ENCODE peak calls at places on chromosomes 5 and 9, in ten cellular contexts. One of them, this sample, is unnamed.

GRCh38 chr9:69104830-69105527 is 69.1 kb upstream of the TJP2 start:
- DNase-seq in T-cell: no peak
- DNase-seq in GM03348: no peak
- DNase-seq in GOT3: no peak
- DNase-seq in OCI-LY7: no peak
- DNase-seq in neuronal stem cell: no peak
- DNase-seq in stimulated activated CD4-positive, alpha-beta T cell treated with anti-CD3 and anti-CD28 coated beads, TNF-alpha, amount 100 ng/mL, for 24 hours: no peak
- DNase-seq in Calu3: peak; percentile 79
- DNase-seq in bronchial epithelial cell: peak; percentile 77
- DNase-seq in osteoblast: no peak
- DNase-seq in this sample: no peak

GRCh38 chr5:74254257-74254656 is 386.3 kb downstream of the ENC1 start:
- DNase-seq in T-cell: no peak
- DNase-seq in GM03348: no peak
- DNase-seq in GOT3: no peak
- DNase-seq in OCI-LY7: no peak
- DNase-seq in neuronal stem cell: no peak
- DNase-seq in stimulated activated CD4-positive, alpha-beta T cell treated with anti-CD3 and anti-CD28 coated beads, TNF-alpha, amount 100 ng/mL, for 24 hours: no peak
- DNase-seq in Calu3: no peak
- DNase-seq in bronchial epithelial cell: no peak
- DNase-seq in osteoblast: no peak
- DNase-seq in this sample: no peak

GRCh38 chr9:128136816-128137793 is 9.6 kb upstream of the PTGES2 start:
- DNase-seq in T-cell: no peak
- DNase-seq in GM03348: peak; percentile 38
- DNase-seq in GOT3: no peak
- DNase-seq in OCI-LY7: no peak
- DNase-seq in neuronal stem cell: no peak
- DNase-seq in stimulated activated CD4-positive, alpha-beta T cell treated with anti-CD3 and anti-CD28 coated beads, TNF-alpha, amount 100 ng/mL, for 24 hours: no peak
- DNase-seq in Calu3: peak; percentile 57
- DNase-seq in bronchial epithelial cell: no peak
- DNase-seq in osteoblast: peak; percentile 94
- DNase-seq in this sample: no peak

GRCh38 chr5:10875201-10875768 is 114.3 kb upstream of the DAP start:
- DNase-seq in T-cell: no peak
- DNase-seq in GM03348: no peak
- DNase-seq in GOT3: no peak
- DNase-seq in OCI-LY7: no peak
- DNase-seq in neuronal stem cell: no peak
- DNase-seq in stimulated activated CD4-positive, alpha-beta T cell treated with anti-CD3 and anti-CD28 coated beads, TNF-alpha, amount 100 ng/mL, for 24 hours: no peak
- DNase-seq in Calu3: no peak
- DNase-seq in bronchial epithelial cell: no peak
- DNase-seq in osteoblast: no peak
- DNase-seq in this sample: no peak

GRCh38 chr9:94906713-94907112 is 180.2 kb downstream of the AOPEP start:
- DNase-seq in T-cell: no peak
- DNase-seq in GM03348: no peak
- DNase-seq in GOT3: no peak
- DNase-seq in OCI-LY7: no peak
- DNase-seq in neuronal stem cell: no peak
- DNase-seq in stimulated activated CD4-positive, alpha-beta T cell treated with anti-CD3 and anti-CD28 coated beads, TNF-alpha, amount 100 ng/mL, for 24 hours: no peak
- DNase-seq in Calu3: no peak
- DNase-seq in bronchial epithelial cell: no peak
- DNase-seq in osteoblast: no peak
- DNase-seq in this sample: no peak

GRCh38 chr9:109986423-109987055 is 206.5 kb downstream of the PALM2AKAP2 start:
- DNase-seq in T-cell: no peak
- DNase-seq in GM03348: peak; percentile 81
- DNase-seq in GOT3: no peak
- DNase-seq in OCI-LY7: no peak
- DNase-seq in neuronal stem cell: no peak
- DNase-seq in stimulated activated CD4-positive, alpha-beta T cell treated with anti-CD3 and anti-CD28 coated beads, TNF-alpha, amount 100 ng/mL, for 24 hours: no peak
- DNase-seq in Calu3: no peak
- DNase-seq in bronchial epithelial cell: peak; percentile 66
- DNase-seq in osteoblast: peak; percentile 90
- DNase-seq in this sample: no peak

GRCh38 chr9:131112374-131113159 is 12.8 kb upstream of the NUP214 start:
- DNase-seq in T-cell: no peak
- DNase-seq in GM03348: no peak
- DNase-seq in GOT3: no peak
- DNase-seq in OCI-LY7: no peak
- DNase-seq in neuronal stem cell: no peak
- DNase-seq in stimulated activated CD4-positive, alpha-beta T cell treated with anti-CD3 and anti-CD28 coated beads, TNF-alpha, amount 100 ng/mL, for 24 hours: no peak
- DNase-seq in Calu3: no peak
- DNase-seq in bronchial epithelial cell: no peak
- DNase-seq in osteoblast: no peak
- DNase-seq in this sample: no peak

GRCh38 chr5:146188358-146188757 is 5.9 kb upstream of the LARS1 start:
- DNase-seq in T-cell: no peak
- DNase-seq in GM03348: peak; percentile 24
- DNase-seq in GOT3: no peak
- DNase-seq in OCI-LY7: no peak
- DNase-seq in neuronal stem cell: no peak
- DNase-seq in stimulated activated CD4-positive, alpha-beta T cell treated with anti-CD3 and anti-CD28 coated beads, TNF-alpha, amount 100 ng/mL, for 24 hours: no peak
- DNase-seq in Calu3: no peak
- DNase-seq in bronchial epithelial cell: peak; percentile 92
- DNase-seq in osteoblast: peak; percentile 86
- DNase-seq in this sample: no peak

GRCh38 chr9:107051392-107051791 is 188.4 kb downstream of the ZNF462 start:
- DNase-seq in T-cell: no peak
- DNase-seq in GM03348: no peak
- DNase-seq in GOT3: no peak
- DNase-seq in OCI-LY7: no peak
- DNase-seq in neuronal stem cell: no peak
- DNase-seq in stimulated activated CD4-positive, alpha-beta T cell treated with anti-CD3 and anti-CD28 coated beads, TNF-alpha, amount 100 ng/mL, for 24 hours: no peak
- DNase-seq in Calu3: no peak
- DNase-seq in bronchial epithelial cell: no peak
- DNase-seq in osteoblast: peak; percentile 26
- DNase-seq in this sample: no peak

GRCh38 chr9:80285325-80285724 is 713.6 kb downstream of the TLE4 start:
- DNase-seq in T-cell: no peak
- DNase-seq in GM03348: no peak
- DNase-seq in GOT3: no peak
- DNase-seq in OCI-LY7: no peak
- DNase-seq in neuronal stem cell: no peak
- DNase-seq in stimulated activated CD4-positive, alpha-beta T cell treated with anti-CD3 and anti-CD28 coated beads, TNF-alpha, amount 100 ng/mL, for 24 hours: no peak
- DNase-seq in Calu3: no peak
- DNase-seq in bronchial epithelial cell: peak; percentile 5
- DNase-seq in osteoblast: no peak
- DNase-seq in this sample: no peak

GRCh38 chr5:98986556-98986955 is 57.7 kb upstream of the CHD1 start:
- DNase-seq in T-cell: no peak
- DNase-seq in GM03348: no peak
- DNase-seq in GOT3: no peak
- DNase-seq in OCI-LY7: no peak
- DNase-seq in neuronal stem cell: no peak
- DNase-seq in stimulated activated CD4-positive, alpha-beta T cell treated with anti-CD3 and anti-CD28 coated beads, TNF-alpha, amount 100 ng/mL, for 24 hours: no peak
- DNase-seq in Calu3: no peak
- DNase-seq in bronchial epithelial cell: no peak
- DNase-seq in osteoblast: no peak
- DNase-seq in this sample: no peak

GRCh38 chr9:89309608-89310485 is 1.1 kb upstream of the CKS2 start:
- DNase-seq in T-cell: no peak
- DNase-seq in GM03348: no peak
- DNase-seq in GOT3: no peak
- DNase-seq in OCI-LY7: peak; percentile 36
- DNase-seq in neuronal stem cell: no peak
- DNase-seq in stimulated activated CD4-positive, alpha-beta T cell treated with anti-CD3 and anti-CD28 coated beads, TNF-alpha, amount 100 ng/mL, for 24 hours: no peak
- DNase-seq in Calu3: peak; percentile 9
- DNase-seq in bronchial epithelial cell: peak; percentile 10
- DNase-seq in osteoblast: no peak
- DNase-seq in this sample: no peak

GRCh38 chr9:91067306-91067860 is 265.8 kb downstream of the SYK start:
- DNase-seq in T-cell: no peak
- DNase-seq in GM03348: no peak
- DNase-seq in GOT3: no peak
- DNase-seq in OCI-LY7: no peak
- DNase-seq in neuronal stem cell: no peak
- DNase-seq in stimulated activated CD4-positive, alpha-beta T cell treated with anti-CD3 and anti-CD28 coated beads, TNF-alpha, amount 100 ng/mL, for 24 hours: no peak
- DNase-seq in Calu3: no peak
- DNase-seq in bronchial epithelial cell: no peak
- DNase-seq in osteoblast: no peak
- DNase-seq in this sample: no peak

GRCh38 chr9:93267681-93268505 is 84.0 kb downstream of the WNK2 start:
- DNase-seq in T-cell: no peak
- DNase-seq in GM03348: peak; percentile 4
- DNase-seq in GOT3: no peak
- DNase-seq in OCI-LY7: peak; percentile 49
- DNase-seq in neuronal stem cell: no peak
- DNase-seq in stimulated activated CD4-positive, alpha-beta T cell treated with anti-CD3 and anti-CD28 coated beads, TNF-alpha, amount 100 ng/mL, for 24 hours: no peak
- DNase-seq in Calu3: no peak
- DNase-seq in bronchial epithelial cell: no peak
- DNase-seq in osteoblast: peak; percentile 69
- DNase-seq in this sample: no peak

GRCh38 chr5:180784497-180785097 is 18.0 kb downstream of the MGAT1 start:
- DNase-seq in T-cell: peak; percentile 61
- DNase-seq in GM03348: peak; percentile 89
- DNase-seq in GOT3: peak; percentile 26
- DNase-seq in OCI-LY7: peak; percentile 81
- DNase-seq in neuronal stem cell: no peak
- DNase-seq in stimulated activated CD4-positive, alpha-beta T cell treated with anti-CD3 and anti-CD28 coated beads, TNF-alpha, amount 100 ng/mL, for 24 hours: peak; percentile 43
- DNase-seq in Calu3: peak; percentile 85
- DNase-seq in bronchial epithelial cell: peak; percentile 77
- DNase-seq in osteoblast: peak; percentile 91
- DNase-seq in this sample: peak; percentile 64

GRCh38 chr5:151155149-151155776 is 2.3 kb downstream of the ANXA6 start:
- DNase-seq in T-cell: peak; percentile 49
- DNase-seq in GM03348: peak; percentile 52
- DNase-seq in GOT3: no peak
- DNase-seq in OCI-LY7: peak; percentile 67
- DNase-seq in neuronal stem cell: no peak
- DNase-seq in stimulated activated CD4-positive, alpha-beta T cell treated with anti-CD3 and anti-CD28 coated beads, TNF-alpha, amount 100 ng/mL, for 24 hours: no peak
- DNase-seq in Calu3: no peak
- DNase-seq in bronchial epithelial cell: no peak
- DNase-seq in osteoblast: no peak
- DNase-seq in this sample: peak; percentile 71

GRCh38 chr5:107565791-107566536 is 104.8 kb downstream of the EFNA5 start:
- DNase-seq in T-cell: no peak
- DNase-seq in GM03348: no peak
- DNase-seq in GOT3: no peak
- DNase-seq in OCI-LY7: no peak
- DNase-seq in neuronal stem cell: peak; percentile 31
- DNase-seq in stimulated activated CD4-positive, alpha-beta T cell treated with anti-CD3 and anti-CD28 coated beads, TNF-alpha, amount 100 ng/mL, for 24 hours: no peak
- DNase-seq in Calu3: no peak
- DNase-seq in bronchial epithelial cell: no peak
- DNase-seq in osteoblast: no peak
- DNase-seq in this sample: no peak

GRCh38 chr5:14557203-14557725 is 24.3 kb upstream of the OTULINL start:
- DNase-seq in T-cell: no peak
- DNase-seq in GM03348: no peak
- DNase-seq in GOT3: no peak
- DNase-seq in OCI-LY7: no peak
- DNase-seq in neuronal stem cell: no peak
- DNase-seq in stimulated activated CD4-positive, alpha-beta T cell treated with anti-CD3 and anti-CD28 coated beads, TNF-alpha, amount 100 ng/mL, for 24 hours: no peak
- DNase-seq in Calu3: peak; percentile 4
- DNase-seq in bronchial epithelial cell: no peak
- DNase-seq in osteoblast: no peak
- DNase-seq in this sample: no peak

GRCh38 chr9:117043159-117043558 is 356.1 kb downstream of the TRIM32 start:
- DNase-seq in T-cell: no peak
- DNase-seq in GM03348: no peak
- DNase-seq in GOT3: no peak
- DNase-seq in OCI-LY7: no peak
- DNase-seq in neuronal stem cell: no peak
- DNase-seq in stimulated activated CD4-positive, alpha-beta T cell treated with anti-CD3 and anti-CD28 coated beads, TNF-alpha, amount 100 ng/mL, for 24 hours: no peak
- DNase-seq in Calu3: no peak
- DNase-seq in bronchial epithelial cell: no peak
- DNase-seq in osteoblast: no peak
- DNase-seq in this sample: no peak

GRCh38 chr9:5825223-5825622 is 7.7 kb downstream of the ERMP1 start:
- DNase-seq in T-cell: no peak
- DNase-seq in GM03348: no peak
- DNase-seq in GOT3: no peak
- DNase-seq in OCI-LY7: no peak
- DNase-seq in neuronal stem cell: no peak
- DNase-seq in stimulated activated CD4-positive, alpha-beta T cell treated with anti-CD3 and anti-CD28 coated beads, TNF-alpha, amount 100 ng/mL, for 24 hours: no peak
- DNase-seq in Calu3: no peak
- DNase-seq in bronchial epithelial cell: no peak
- DNase-seq in osteoblast: no peak
- DNase-seq in this sample: no peak

GRCh38 chr5:96067902-96068614 is 106.4 kb upstream of the ELL2 start:
- DNase-seq in T-cell: no peak
- DNase-seq in GM03348: peak; percentile 76
- DNase-seq in GOT3: no peak
- DNase-seq in OCI-LY7: no peak
- DNase-seq in neuronal stem cell: no peak
- DNase-seq in stimulated activated CD4-positive, alpha-beta T cell treated with anti-CD3 and anti-CD28 coated beads, TNF-alpha, amount 100 ng/mL, for 24 hours: no peak
- DNase-seq in Calu3: peak; percentile 45
- DNase-seq in bronchial epithelial cell: peak; percentile 97
- DNase-seq in osteoblast: peak; percentile 18
- DNase-seq in this sample: no peak

GRCh38 chr5:61348437-61348836 is 16.4 kb downstream of the ZSWIM6 start:
- DNase-seq in T-cell: no peak
- DNase-seq in GM03348: no peak
- DNase-seq in GOT3: no peak
- DNase-seq in OCI-LY7: no peak
- DNase-seq in neuronal stem cell: no peak
- DNase-seq in stimulated activated CD4-positive, alpha-beta T cell treated with anti-CD3 and anti-CD28 coated beads, TNF-alpha, amount 100 ng/mL, for 24 hours: no peak
- DNase-seq in Calu3: no peak
- DNase-seq in bronchial epithelial cell: no peak
- DNase-seq in osteoblast: no peak
- DNase-seq in this sample: no peak

GRCh38 chr9:114348906-114349482 is 19.3 kb downstream of the ORM2 start:
- DNase-seq in T-cell: peak; percentile 42
- DNase-seq in GM03348: peak; percentile 95
- DNase-seq in GOT3: peak; percentile 36
- DNase-seq in OCI-LY7: peak; percentile 83
- DNase-seq in neuronal stem cell: peak; percentile 64
- DNase-seq in stimulated activated CD4-positive, alpha-beta T cell treated with anti-CD3 and anti-CD28 coated beads, TNF-alpha, amount 100 ng/mL, for 24 hours: peak; percentile 72
- DNase-seq in Calu3: peak; percentile 65
- DNase-seq in bronchial epithelial cell: peak; percentile 94
- DNase-seq in osteoblast: peak; percentile 98
- DNase-seq in this sample: peak; percentile 90

GRCh38 chr5:163437011-163437308 is 435 bp upstream of the CCNG1 start:
- DNase-seq in T-cell: no peak
- DNase-seq in GM03348: no peak
- DNase-seq in GOT3: no peak
- DNase-seq in OCI-LY7: no peak
- DNase-seq in neuronal stem cell: no peak
- DNase-seq in stimulated activated CD4-positive, alpha-beta T cell treated with anti-CD3 and anti-CD28 coated beads, TNF-alpha, amount 100 ng/mL, for 24 hours: no peak
- DNase-seq in Calu3: no peak
- DNase-seq in bronchial epithelial cell: no peak
- DNase-seq in osteoblast: no peak
- DNase-seq in this sample: no peak

GRCh38 chr9:137044502-137045177 is 1.3 kb downstream of the NPDC1 start:
- DNase-seq in T-cell: no peak
- DNase-seq in GM03348: peak; percentile 44
- DNase-seq in GOT3: no peak
- DNase-seq in OCI-LY7: no peak
- DNase-seq in neuronal stem cell: no peak
- DNase-seq in stimulated activated CD4-positive, alpha-beta T cell treated with anti-CD3 and anti-CD28 coated beads, TNF-alpha, amount 100 ng/mL, for 24 hours: no peak
- DNase-seq in Calu3: no peak
- DNase-seq in bronchial epithelial cell: no peak
- DNase-seq in osteoblast: peak; percentile 97
- DNase-seq in this sample: no peak

GRCh38 chr9:13388157-13388556 is 108.7 kb upstream of the MPDZ start:
- DNase-seq in T-cell: no peak
- DNase-seq in GM03348: peak; percentile 33
- DNase-seq in GOT3: no peak
- DNase-seq in OCI-LY7: no peak
- DNase-seq in neuronal stem cell: no peak
- DNase-seq in stimulated activated CD4-positive, alpha-beta T cell treated with anti-CD3 and anti-CD28 coated beads, TNF-alpha, amount 100 ng/mL, for 24 hours: no peak
- DNase-seq in Calu3: no peak
- DNase-seq in bronchial epithelial cell: no peak
- DNase-seq in osteoblast: peak; percentile 9
- DNase-seq in this sample: no peak

GRCh38 chr9:17135578-17135904 is 701 bp downstream of the CNTLN start:
- DNase-seq in T-cell: no peak
- DNase-seq in GM03348: no peak
- DNase-seq in GOT3: no peak
- DNase-seq in OCI-LY7: no peak
- DNase-seq in neuronal stem cell: no peak
- DNase-seq in stimulated activated CD4-positive, alpha-beta T cell treated with anti-CD3 and anti-CD28 coated beads, TNF-alpha, amount 100 ng/mL, for 24 hours: no peak
- DNase-seq in Calu3: no peak
- DNase-seq in bronchial epithelial cell: no peak
- DNase-seq in osteoblast: no peak
- DNase-seq in this sample: no peak

GRCh38 chr9:129930743-129931142 is 95.5 kb downstream of the USP20 start:
- DNase-seq in T-cell: no peak
- DNase-seq in GM03348: no peak
- DNase-seq in GOT3: no peak
- DNase-seq in OCI-LY7: no peak
- DNase-seq in neuronal stem cell: no peak
- DNase-seq in stimulated activated CD4-positive, alpha-beta T cell treated with anti-CD3 and anti-CD28 coated beads, TNF-alpha, amount 100 ng/mL, for 24 hours: no peak
- DNase-seq in Calu3: no peak
- DNase-seq in bronchial epithelial cell: no peak
- DNase-seq in osteoblast: no peak
- DNase-seq in this sample: no peak